ENCODE peak calls at places on chromosomes 2 and 18, in eight cellular contexts. K is HTR-8/SVneo; F is endothelial cell; J is activated CD4-positive, CD25-positive, alpha-beta regulatory T cell; E is effector CD4-positive, alpha-beta T cell; S is PC-9; M is NCI-H510A treated with DMSO at 0.1 percent for 48 hours; I is stimulated activated CD4-positive, alpha-beta T cell treated with anti-CD3 and anti-CD28 coated beads, Interleukin-4, amount 100 ng/mL, for 24 hours. G is an unnamed sample.

GRCh38 chr2:71460595-71461303 is 7.4 kb downstream of the DYSF start:
- DNase-seq in J (no peak), K (no peak), S (no peak), M (no peak), I (no peak), F (no peak), E (no peak), G (no peak)

GRCh38 chr2:37983719-37984118 is 58.6 kb downstream of the RMDN2 start:
- DNase-seq in E (no peak), K (no peak), J (no peak), I (no peak), M (no peak), F (no peak), S (no peak), G (no peak)

GRCh38 chr18:52237551-52237950 is 102.4 kb upstream of the DCC start:
- DNase-seq in E (no peak), S (peak; percentile 43), K (no peak), J (no peak), M (no peak), F (no peak), I (no peak), G (peak; percentile 10)

GRCh38 chr18:48540329-48541025 is 1.6 kb downstream of the CTIF start:
- DNase-seq in K (no peak), E (peak; percentile 19), I (peak; percentile 46), S (no peak), J (no peak), M (no peak), F (peak; percentile 68), G (peak; percentile 73)

GRCh38 chr2:202721621-202722020 is 86.9 kb downstream of the FAM117B start:
- DNase-seq in J (no peak), K (no peak), S (no peak), F (no peak), M (no peak), I (no peak), E (no peak), G (no peak)

GRCh38 chr2:169683425-169684134 is 10.6 kb downstream of the CFAP210 start:
- DNase-seq in M (no peak), S (no peak), J (no peak), I (no peak), E (no peak), F (no peak), K (no peak), G (no peak)

GRCh38 chr2:119758881-119759450 is 756 bp upstream of the PTPN4 start:
- DNase-seq in F (no peak), S (no peak), K (no peak), I (no peak), M (no peak), J (no peak), E (no peak), G (no peak)

GRCh38 chr2:233414777-233415570 is 60.7 kb downstream of the DGKD start:
- DNase-seq in J (peak; percentile 21), I (peak; percentile 65), S (peak; percentile 81), E (no peak), K (peak; percentile 61), M (no peak), F (no peak), G (peak; percentile 34)

GRCh38 chr2:224442092-224442999 is 40.4 kb upstream of the FAM124B start:
- DNase-seq in E (no peak), M (peak; percentile 8), S (no peak), F (no peak), I (no peak), J (no peak), K (no peak), G (peak; percentile 45)

GRCh38 chr2:190696792-190697398 is 48.0 kb downstream of the NAB1 start:
- DNase-seq in E (no peak), I (no peak), M (peak; percentile 46), K (no peak), J (no peak), S (no peak), F (no peak), G (no peak)

GRCh38 chr2:221924551-221924950 is 352.4 kb upstream of the EPHA4 start:
- DNase-seq in J (no peak), M (no peak), E (no peak), F (no peak), K (no peak), I (no peak), S (no peak), G (no peak)

GRCh38 chr2:142038826-142039225 is 92.0 kb downstream of the LRP1B start:
- DNase-seq in E (no peak), J (no peak), M (no peak), K (no peak), F (no peak), I (no peak), S (no peak), G (no peak)

GRCh38 chr2:160351978-160352377 is 141.6 kb downstream of the RBMS1 start:
- DNase-seq in K (no peak), F (no peak), I (no peak), S (peak; percentile 52), E (no peak), J (no peak), M (no peak), G (no peak)

GRCh38 chr18:58162127-58162526 is 118.1 kb downstream of the NEDD4L start:
- DNase-seq in K (no peak), I (no peak), E (no peak), J (no peak), S (no peak), F (no peak), M (no peak), G (no peak)

GRCh38 chr2:37020212-37020886 is 54.0 kb upstream of the STRN start:
- DNase-seq in M (no peak), J (no peak), K (peak; percentile 7), E (no peak), S (no peak), I (no peak), F (no peak), G (no peak)

GRCh38 chr2:880201-880970 is 70.3 kb upstream of the SNTG2 start:
- DNase-seq in I (no peak), M (no peak), S (no peak), E (no peak), K (no peak), J (no peak), F (no peak), G (no peak)

GRCh38 chr2:85429213-85429923 is 10.9 kb downstream of the SH2D6 start:
- DNase-seq in E (no peak), K (no peak), M (no peak), I (no peak), F (no peak), J (no peak), S (no peak), G (no peak)

GRCh38 chr2:195269220-195269619 is 387.8 kb upstream of the SLC39A10 start:
- DNase-seq in E (no peak), F (no peak), J (no peak), M (no peak), K (no peak), S (no peak), I (no peak), G (no peak)

GRCh38 chr18:10953672-10954071 is 195.7 kb downstream of the PIEZO2 start:
- DNase-seq in J (no peak), S (no peak), I (no peak), E (no peak), F (no peak), M (no peak), K (no peak), G (no peak)

GRCh38 chr18:35158728-35159443 is 81.9 kb upstream of the ZNF397 start:
- DNase-seq in K (no peak), S (no peak), J (no peak), F (no peak), I (no peak), M (no peak), E (no peak), G (no peak)

GRCh38 chr2:17754773-17755425 is 961 bp downstream of the GEN1 start:
- DNase-seq in M (no peak), E (no peak), J (no peak), F (no peak), S (no peak), I (no peak), K (no peak), G (no peak)

GRCh38 chr2:239328306-239329191 is 72.3 kb downstream of the HDAC4 start:
- DNase-seq in I (no peak), M (no peak), E (no peak), J (no peak), F (no peak), S (no peak), K (no peak), G (no peak)